ENCODE peak calls at places on chromosomes 7 and 10, in four cellular contexts. X, D, P and C are unnamed samples.

GRCh38 chr7:78279035-78279434 is 480.5 kb downstream of the PHTF2 start:
- DNase-seq in X (no peak), D (peak), P (peak), C (peak)

GRCh38 chr10:102460836-102461186 is 9.5 kb upstream of the C10orf95 start:
- DNase-seq in X (no peak), D (no peak), P (no peak), C (no peak)

GRCh38 chr7:123538897-123539296 is 4.5 kb upstream of the IQUB start:
- DNase-seq in X (no peak), D (no peak), P (no peak), C (peak)

GRCh38 chr7:131608112-131608498 is 51.7 kb upstream of the PODXL start:
- DNase-seq in X (no peak), D (no peak), P (no peak), C (no peak)

GRCh38 chr7:132475669-132476116 is 100.6 kb downstream of the PLXNA4 start:
- DNase-seq in X (no peak), D (peak), P (no peak), C (peak)

GRCh38 chr7:16357921-16358320 is 63.4 kb downstream of the CRPPA start:
- DNase-seq in X (no peak), D (peak), P (no peak), C (no peak)

GRCh38 chr10:97071491-97071890 is 114.3 kb downstream of the SLIT1 start:
- DNase-seq in X (no peak), D (no peak), P (no peak), C (no peak)

GRCh38 chr10:132421377-132422168 is 24.6 kb downstream of the PWWP2B start:
- DNase-seq in X (peak), D (peak), P (peak), C (no peak)